ENCODE peak calls at places on chromosome 14, in ten cellular contexts. C is IMR-90, J is K562, W is dorsolateral prefrontal cortex, F is tibial nerve, U is lower leg skin, P is HCT116, H is fibroblast of the aortic adventitia, K is kidney epithelial cell, X is left ventricle myocardium inferior. D is an unnamed sample.

GRCh38 chr14:98146416-98146815 is 1125.6 kb downstream of the BCL11B start:
- DNase-seq in C (no peak), J (no peak), W (no peak), F (no peak), U (no peak), P (no peak), H (no peak), K (no peak), X (no peak), D (no peak)

GRCh38 chr14:59337151-59337611 is 128.0 kb downstream of the GPR135 start:
- DNase-seq in C (no peak), J (no peak), W (peak; percentile 37), F (peak; percentile 67), U (peak; percentile 91), P (no peak), H (peak; percentile 83), K (no peak), X (peak; percentile 68), D (no peak)

GRCh38 chr14:101235042-101235871 is 326.0 kb upstream of the DIO3 start:
- DNase-seq in C (peak; percentile 32), J (peak; percentile 69), W (peak; percentile 43), F (peak; percentile 39), U (peak; percentile 86), P (peak; percentile 26), H (peak; percentile 14), K (peak; percentile 4), X (peak; percentile 50), D (no peak)

GRCh38 chr14:70018713-70019201 is 139.5 kb downstream of the SMOC1 start:
- DNase-seq in C (peak; percentile 47), J (no peak), W (no peak), F (no peak), U (peak; percentile 85), P (no peak), H (peak; percentile 60), K (no peak), X (peak; percentile 22), D (no peak)

GRCh38 chr14:45252356-45253069 is 489 bp downstream of the MIS18BP1 start:
- DNase-seq in C (peak; percentile 5), J (no peak), W (no peak), F (no peak), U (no peak), P (no peak), H (peak; percentile 25), K (no peak), X (no peak), D (no peak)

GRCh38 chr14:105437723-105438500 is 18.3 kb downstream of the MTA1 start:
- DNase-seq in C (no peak), J (no peak), W (no peak), F (no peak), U (no peak), P (no peak), H (no peak), K (no peak), X (no peak), D (no peak)

GRCh38 chr14:59507063-59507751 is 22.9 kb downstream of the JKAMP start:
- DNase-seq in C (peak; percentile 53), J (peak; percentile 55), W (peak; percentile 46), F (peak; percentile 64), U (peak; percentile 82), P (peak; percentile 42), H (peak; percentile 49), K (no peak), X (peak; percentile 24), D (no peak)

GRCh38 chr14:56247495-56248087 is 129.4 kb downstream of the PELI2 start:
- DNase-seq in C (peak; percentile 31), J (no peak), W (no peak), F (no peak), U (no peak), P (peak; percentile 4), H (peak; percentile 50), K (no peak), X (no peak), D (no peak)

GRCh38 chr14:50822501-50823042 is 8.4 kb downstream of the NIN start:
- DNase-seq in C (no peak), J (no peak), W (no peak), F (no peak), U (no peak), P (no peak), H (no peak), K (no peak), X (no peak), D (no peak)

GRCh38 chr14:68085742-68086141 is 266.2 kb downstream of the RAD51B start:
- DNase-seq in C (no peak), J (no peak), W (no peak), F (no peak), U (no peak), P (no peak), H (no peak), K (no peak), X (no peak), D (no peak)

GRCh38 chr14:33040548-33041140 is 102.0 kb downstream of the NPAS3 start:
- DNase-seq in C (no peak), J (no peak), W (no peak), F (no peak), U (no peak), P (no peak), H (no peak), K (no peak), X (no peak), D (no peak)

GRCh38 chr14:71758198-71758955 is 173.9 kb upstream of the RGS6 start:
- DNase-seq in C (no peak), J (no peak), W (no peak), F (no peak), U (no peak), P (no peak), H (no peak), K (no peak), X (no peak), D (no peak)

GRCh38 chr14:85336257-85336656 is 193.7 kb upstream of the FLRT2 start:
- DNase-seq in C (no peak), J (no peak), W (no peak), F (no peak), U (no peak), P (no peak), H (no peak), K (no peak), X (no peak), D (no peak)

GRCh38 chr14:92108345-92109254 is 2.2 kb upstream of the ATXN3 start:
- DNase-seq in C (no peak), J (no peak), W (peak; percentile 40), F (no peak), U (no peak), P (no peak), H (no peak), K (no peak), X (no peak), D (no peak)

GRCh38 chr14:51093371-51094281 is 1.3 kb downstream of the TRIM9 start:
- DNase-seq in C (no peak), J (no peak), W (peak; percentile 83), F (no peak), U (peak; percentile 87), P (no peak), H (no peak), K (no peak), X (peak; percentile 23), D (no peak)

GRCh38 chr14:95334044-95334443 is 14.3 kb upstream of the CLMN start:
- DNase-seq in C (no peak), J (peak; percentile 21), W (no peak), F (no peak), U (no peak), P (no peak), H (no peak), K (no peak), X (no peak), D (no peak)

DNA sequence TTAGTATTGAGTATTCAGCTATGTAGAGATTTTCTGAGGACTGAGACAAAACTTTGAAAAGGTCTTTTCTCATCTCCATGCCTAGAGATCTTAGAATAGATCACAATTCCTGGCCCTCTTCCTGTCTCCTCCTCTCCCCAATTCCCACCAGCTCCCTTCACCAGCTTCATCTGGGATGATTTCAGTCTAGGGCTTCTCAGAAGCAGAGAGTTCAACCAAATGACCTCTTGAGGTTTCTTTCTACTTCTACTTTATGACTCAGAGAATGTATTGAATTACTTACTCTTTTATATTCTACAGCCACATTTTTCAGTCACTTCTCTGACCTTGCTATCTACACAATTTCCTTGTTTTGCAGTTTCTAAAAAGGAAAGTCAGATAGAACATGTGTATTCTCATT is 19.4 kb upstream of the SNX6 start:
- DNase-seq in C (peak; percentile 97), J (no peak), W (no peak), F (no peak), U (no peak), P (no peak), H (peak; percentile 79), K (no peak), X (no peak), D (peak; percentile 66)
- TF ChIP-seq CTCF in C (no peak), J (no peak), W (no peak), F (no peak), U (no peak), P (no peak), H (no peak), K (no peak), X (no peak), D (no peak)

DNA sequence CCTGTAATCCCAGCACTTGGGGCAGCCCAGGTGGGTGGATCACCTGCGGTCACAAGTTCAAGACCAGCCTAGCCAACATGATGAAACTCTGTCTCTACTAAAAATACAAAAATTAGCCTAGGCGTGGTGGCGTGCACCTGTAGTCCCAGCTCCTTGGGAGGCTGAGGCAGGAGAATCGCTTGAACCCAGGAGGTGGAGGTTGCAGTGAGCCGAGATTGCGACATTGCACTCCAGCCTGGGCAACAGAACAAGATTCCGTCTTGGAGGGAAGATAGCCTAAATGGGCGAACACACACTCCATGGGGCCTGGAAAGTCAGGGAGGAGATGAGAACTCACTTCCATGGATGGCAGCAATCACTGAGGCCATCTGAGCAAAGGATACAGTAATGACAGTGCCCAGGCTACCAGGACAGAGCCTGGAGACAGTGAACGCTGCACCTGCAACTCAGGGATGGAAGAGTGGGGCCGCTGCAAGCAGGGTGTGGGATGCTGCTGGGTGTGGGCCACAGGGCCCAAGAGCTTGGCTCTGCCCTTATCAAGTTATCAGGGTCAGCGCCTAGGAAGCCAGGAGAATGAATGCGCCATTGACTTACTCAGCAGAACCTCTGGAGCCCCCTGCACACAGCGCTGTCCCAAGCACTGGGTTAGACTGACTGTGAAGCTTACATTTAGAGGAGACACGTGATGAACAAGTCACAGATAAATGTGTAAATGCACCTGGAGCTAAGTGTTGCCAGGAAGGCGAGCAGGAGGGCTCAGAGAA is 28.9 kb downstream of the FOXN3 start:
- DNase-seq in C (no peak), J (no peak), W (no peak), F (no peak), U (peak; percentile 62), P (no peak), H (no peak), K (no peak), X (no peak), D (no peak)
- H3K4me3 ChIP-seq in C (no peak overlapping the region), J (no peak overlapping the region), W (no peak overlapping the region), F (no peak overlapping the region), U (no peak overlapping the region), P (no peak overlapping the region), H (no peak overlapping the region), K (no peak overlapping the region), X (no peak overlapping the region), D (no peak overlapping the region)

GRCh38 chr14:76917158-76917596 is 91.0 kb downstream of the LRRC74A start:
- DNase-seq in C (peak; percentile 84), J (peak; percentile 56), W (peak; percentile 53), F (peak; percentile 67), U (no peak), P (peak; percentile 81), H (peak; percentile 86), K (no peak), X (peak; percentile 47), D (no peak)
- TF ChIP-seq CTCF in C (peak; percentile 94), J (peak; percentile 72), W (peak; percentile 53), F (peak; percentile 20), U (peak; percentile 68), P (peak; percentile 87), H (peak; percentile 94), K (peak; percentile 85), X (peak; percentile 62), D (peak; percentile 87)

GRCh38 chr14:64717870-64718269 is 13.6 kb downstream of the PLEKHG3 start:
- DNase-seq in C (peak; percentile 20), J (no peak), W (no peak), F (no peak), U (peak; percentile 81), P (no peak), H (no peak), K (no peak), X (no peak), D (no peak)
- H3K4me3 ChIP-seq in C (no peak overlapping the region), J (no peak overlapping the region), W (peak overlapping the region; percentile 43), F (no peak overlapping the region), U (no peak overlapping the region), P (no peak overlapping the region), H (no peak overlapping the region), K (no peak overlapping the region), X (no peak overlapping the region), D (no peak overlapping the region)